ENCODE peak calls at places on chromosomes 6 and 20, in ten cellular contexts. One of them, this sample, is unnamed.

GRCh38 chr6:125201961-125202729 is 48.6 kb downstream of the TPD52L1 start:
- DNase-seq in fibroblast of mammary gland: peak; percentile 94
- DNase-seq in IMR-90: peak; percentile 94
- DNase-seq in fibroblast of lung: peak; percentile 93
- DNase-seq in left lung: peak; percentile 77
- DNase-seq in heart right ventricle: peak; percentile 43
- DNase-seq in lower leg skin: peak; percentile 88
- DNase-seq in AG04449: peak; percentile 85
- DNase-seq in NT2/D1: no peak
- DNase-seq in AG04450: peak; percentile 87
- DNase-seq in this sample: peak; percentile 95

GRCh38 chr6:159012201-159012600 is 12.2 kb upstream of the RSPH3 start:
- DNase-seq in fibroblast of mammary gland: no peak
- DNase-seq in IMR-90: peak; percentile 45
- DNase-seq in fibroblast of lung: peak; percentile 84
- DNase-seq in left lung: no peak
- DNase-seq in heart right ventricle: no peak
- DNase-seq in lower leg skin: no peak
- DNase-seq in AG04449: no peak
- DNase-seq in NT2/D1: no peak
- DNase-seq in AG04450: no peak
- DNase-seq in this sample: no peak

GRCh38 chr20:59042796-59043621 is 423 bp upstream of the PRELID3B start:
- DNase-seq in fibroblast of mammary gland: peak; percentile 84
- DNase-seq in IMR-90: peak; percentile 85
- DNase-seq in fibroblast of lung: peak; percentile 81
- DNase-seq in left lung: peak; percentile 95
- DNase-seq in heart right ventricle: peak; percentile 96
- DNase-seq in lower leg skin: peak; percentile 98
- DNase-seq in AG04449: no peak
- DNase-seq in NT2/D1: peak; percentile 81
- DNase-seq in AG04450: peak; percentile 73
- DNase-seq in this sample: no peak

GRCh38 chr6:34207695-34208443 is 28.8 kb upstream of the HMGA1 start:
- DNase-seq in fibroblast of mammary gland: no peak
- DNase-seq in IMR-90: no peak
- DNase-seq in fibroblast of lung: no peak
- DNase-seq in left lung: no peak
- DNase-seq in heart right ventricle: no peak
- DNase-seq in lower leg skin: no peak
- DNase-seq in AG04449: no peak
- DNase-seq in NT2/D1: no peak
- DNase-seq in AG04450: no peak
- DNase-seq in this sample: no peak

GRCh38 chr6:15285682-15286294 is 39.9 kb downstream of the JARID2 start:
- DNase-seq in fibroblast of mammary gland: no peak
- DNase-seq in IMR-90: peak; percentile 47
- DNase-seq in fibroblast of lung: peak; percentile 79
- DNase-seq in left lung: no peak
- DNase-seq in heart right ventricle: no peak
- DNase-seq in lower leg skin: no peak
- DNase-seq in AG04449: no peak
- DNase-seq in NT2/D1: no peak
- DNase-seq in AG04450: no peak
- DNase-seq in this sample: no peak

GRCh38 chr6:14072084-14072483 is 45.5 kb upstream of the CD83 start:
- DNase-seq in fibroblast of mammary gland: peak; percentile 41
- DNase-seq in IMR-90: peak; percentile 61
- DNase-seq in fibroblast of lung: peak; percentile 78
- DNase-seq in left lung: no peak
- DNase-seq in heart right ventricle: no peak
- DNase-seq in lower leg skin: no peak
- DNase-seq in AG04449: no peak
- DNase-seq in NT2/D1: no peak
- DNase-seq in AG04450: no peak
- DNase-seq in this sample: no peak

GRCh38 chr6:44037847-44038542 is 89.3 kb downstream of the MRPL14 start:
- DNase-seq in fibroblast of mammary gland: no peak
- DNase-seq in IMR-90: no peak
- DNase-seq in fibroblast of lung: no peak
- DNase-seq in left lung: peak; percentile 19
- DNase-seq in heart right ventricle: no peak
- DNase-seq in lower leg skin: peak; percentile 65
- DNase-seq in AG04449: no peak
- DNase-seq in NT2/D1: no peak
- DNase-seq in AG04450: no peak
- DNase-seq in this sample: no peak

GRCh38 chr20:46757754-46758678 is 48.6 kb downstream of the SLC2A10 start:
- DNase-seq in fibroblast of mammary gland: peak; percentile 58
- DNase-seq in IMR-90: peak; percentile 60
- DNase-seq in fibroblast of lung: peak; percentile 38
- DNase-seq in left lung: peak; percentile 46
- DNase-seq in heart right ventricle: peak; percentile 37
- DNase-seq in lower leg skin: peak; percentile 90
- DNase-seq in AG04449: no peak
- DNase-seq in NT2/D1: peak; percentile 58
- DNase-seq in AG04450: no peak
- DNase-seq in this sample: no peak

GRCh38 chr6:39287601-39288000 is 26.6 kb downstream of the KCNK17 start:
- DNase-seq in fibroblast of mammary gland: no peak
- DNase-seq in IMR-90: no peak
- DNase-seq in fibroblast of lung: no peak
- DNase-seq in left lung: no peak
- DNase-seq in heart right ventricle: no peak
- DNase-seq in lower leg skin: no peak
- DNase-seq in AG04449: no peak
- DNase-seq in NT2/D1: no peak
- DNase-seq in AG04450: no peak
- DNase-seq in this sample: no peak

GRCh38 chr6:73854998-73855718 is 159.2 kb downstream of the CD109 start:
- DNase-seq in fibroblast of mammary gland: peak; percentile 77
- DNase-seq in IMR-90: peak; percentile 73
- DNase-seq in fibroblast of lung: peak; percentile 48
- DNase-seq in left lung: no peak
- DNase-seq in heart right ventricle: no peak
- DNase-seq in lower leg skin: no peak
- DNase-seq in AG04449: no peak
- DNase-seq in NT2/D1: peak; percentile 9
- DNase-seq in AG04450: peak; percentile 48
- DNase-seq in this sample: no peak

GRCh38 chr20:13492001-13492480 is 146.7 kb downstream of the TASP1 start:
- DNase-seq in fibroblast of mammary gland: peak; percentile 87
- DNase-seq in IMR-90: peak; percentile 72
- DNase-seq in fibroblast of lung: peak; percentile 81
- DNase-seq in left lung: no peak
- DNase-seq in heart right ventricle: no peak
- DNase-seq in lower leg skin: no peak
- DNase-seq in AG04449: no peak
- DNase-seq in NT2/D1: peak; percentile 55
- DNase-seq in AG04450: peak; percentile 29
- DNase-seq in this sample: peak; percentile 90

DNA sequence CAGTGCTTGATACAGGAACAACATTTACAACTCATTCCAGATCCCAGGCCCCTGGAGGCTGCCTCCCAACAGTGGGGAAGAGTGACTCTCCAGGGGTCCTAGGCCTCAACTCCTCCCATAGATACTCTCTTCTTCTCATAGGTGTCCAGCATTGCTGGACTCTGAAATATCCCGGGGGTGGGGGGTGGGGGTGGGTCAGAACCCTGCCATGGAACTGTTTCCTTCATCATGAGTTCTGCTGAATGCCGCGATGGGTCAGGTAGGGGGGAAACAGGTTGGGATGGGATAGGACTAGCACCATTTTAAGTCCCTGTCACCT is 4.2 kb downstream of the PIM1 start:
- DNase-seq in fibroblast of mammary gland: no peak
- DNase-seq in IMR-90: no peak
- DNase-seq in fibroblast of lung: no peak
- DNase-seq in left lung: no peak
- DNase-seq in heart right ventricle: no peak
- DNase-seq in lower leg skin: no peak
- DNase-seq in AG04449: no peak
- DNase-seq in NT2/D1: no peak
- DNase-seq in AG04450: no peak
- DNase-seq in this sample: no peak
- H3K4me3 ChIP-seq in fibroblast of mammary gland: no peak overlapping the region
- H3K4me3 ChIP-seq in IMR-90: no peak overlapping the region
- H3K4me3 ChIP-seq in fibroblast of lung: no peak overlapping the region
- H3K4me3 ChIP-seq in left lung: peak overlapping the region; percentile 73
- H3K4me3 ChIP-seq in heart right ventricle: no peak overlapping the region
- H3K4me3 ChIP-seq in lower leg skin: no peak overlapping the region
- H3K4me3 ChIP-seq in AG04449: peak overlapping the region; percentile 10
- H3K4me3 ChIP-seq in NT2/D1: no peak overlapping the region
- H3K4me3 ChIP-seq in AG04450: peak overlapping the region; percentile 95
- H3K4me3 ChIP-seq in this sample: no peak overlapping the region

GRCh38 chr20:25000268-25000801 is 7.8 kb upstream of the APMAP start:
- DNase-seq in fibroblast of mammary gland: peak; percentile 94
- DNase-seq in IMR-90: peak; percentile 44
- DNase-seq in fibroblast of lung: peak; percentile 75
- DNase-seq in left lung: peak; percentile 70
- DNase-seq in heart right ventricle: peak; percentile 54
- DNase-seq in lower leg skin: peak; percentile 96
- DNase-seq in AG04449: peak; percentile 63
- DNase-seq in NT2/D1: no peak
- DNase-seq in AG04450: no peak
- DNase-seq in this sample: peak; percentile 74

GRCh38 chr20:24998121-24998520 is 5.6 kb upstream of the APMAP start:
- DNase-seq in fibroblast of mammary gland: no peak
- DNase-seq in IMR-90: no peak
- DNase-seq in fibroblast of lung: no peak
- DNase-seq in left lung: no peak
- DNase-seq in heart right ventricle: no peak
- DNase-seq in lower leg skin: peak; percentile 70
- DNase-seq in AG04449: no peak
- DNase-seq in NT2/D1: no peak
- DNase-seq in AG04450: no peak
- DNase-seq in this sample: no peak

GRCh38 chr20:24998631-24999445 is 6.3 kb upstream of the APMAP start:
- DNase-seq in fibroblast of mammary gland: peak; percentile 4
- DNase-seq in IMR-90: peak; percentile 4
- DNase-seq in fibroblast of lung: no peak
- DNase-seq in left lung: peak; percentile 5
- DNase-seq in heart right ventricle: no peak
- DNase-seq in lower leg skin: peak; percentile 83
- DNase-seq in AG04449: no peak
- DNase-seq in NT2/D1: no peak
- DNase-seq in AG04450: no peak
- DNase-seq in this sample: no peak

GRCh38 chr20:24996449-24997195 is 4.1 kb upstream of the APMAP start:
- DNase-seq in fibroblast of mammary gland: no peak
- DNase-seq in IMR-90: no peak
- DNase-seq in fibroblast of lung: no peak
- DNase-seq in left lung: no peak
- DNase-seq in heart right ventricle: no peak
- DNase-seq in lower leg skin: peak; percentile 67
- DNase-seq in AG04449: no peak
- DNase-seq in NT2/D1: no peak
- DNase-seq in AG04450: no peak
- DNase-seq in this sample: no peak

DNA sequence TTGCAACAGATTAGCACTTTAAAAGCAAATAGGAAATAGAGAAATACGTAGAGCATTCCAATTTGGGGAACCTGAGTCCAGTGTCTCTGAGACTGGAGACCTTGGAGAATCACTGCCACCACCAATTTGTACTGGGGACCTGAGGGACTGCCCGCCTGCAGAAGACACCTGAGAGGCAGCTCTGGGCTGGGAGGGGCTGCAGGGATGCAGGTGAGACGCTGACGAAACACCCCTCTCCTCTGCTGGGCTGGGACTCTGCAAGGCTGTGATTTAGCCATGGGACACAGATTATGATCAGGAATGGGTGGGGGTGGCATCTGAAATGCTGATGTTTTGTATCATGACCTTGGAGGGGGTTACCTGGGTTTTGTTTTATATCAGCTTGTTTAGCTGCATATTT is 7.0 kb upstream of the APMAP start:
- DNase-seq in fibroblast of mammary gland: no peak
- DNase-seq in IMR-90: no peak
- DNase-seq in fibroblast of lung: no peak
- DNase-seq in left lung: peak; percentile 10
- DNase-seq in heart right ventricle: no peak
- DNase-seq in lower leg skin: peak; percentile 74
- DNase-seq in AG04449: no peak
- DNase-seq in NT2/D1: no peak
- DNase-seq in AG04450: no peak
- DNase-seq in this sample: no peak
- H3K4me3 ChIP-seq in fibroblast of mammary gland: no peak overlapping the region
- H3K4me3 ChIP-seq in IMR-90: no peak overlapping the region
- H3K4me3 ChIP-seq in fibroblast of lung: no peak overlapping the region
- H3K4me3 ChIP-seq in left lung: no peak overlapping the region
- H3K4me3 ChIP-seq in heart right ventricle: no peak overlapping the region
- H3K4me3 ChIP-seq in lower leg skin: no peak overlapping the region
- H3K4me3 ChIP-seq in AG04449: no peak overlapping the region
- H3K4me3 ChIP-seq in NT2/D1: no peak overlapping the region
- H3K4me3 ChIP-seq in AG04450: no peak overlapping the region
- H3K4me3 ChIP-seq in this sample: no peak overlapping the region

DNA sequence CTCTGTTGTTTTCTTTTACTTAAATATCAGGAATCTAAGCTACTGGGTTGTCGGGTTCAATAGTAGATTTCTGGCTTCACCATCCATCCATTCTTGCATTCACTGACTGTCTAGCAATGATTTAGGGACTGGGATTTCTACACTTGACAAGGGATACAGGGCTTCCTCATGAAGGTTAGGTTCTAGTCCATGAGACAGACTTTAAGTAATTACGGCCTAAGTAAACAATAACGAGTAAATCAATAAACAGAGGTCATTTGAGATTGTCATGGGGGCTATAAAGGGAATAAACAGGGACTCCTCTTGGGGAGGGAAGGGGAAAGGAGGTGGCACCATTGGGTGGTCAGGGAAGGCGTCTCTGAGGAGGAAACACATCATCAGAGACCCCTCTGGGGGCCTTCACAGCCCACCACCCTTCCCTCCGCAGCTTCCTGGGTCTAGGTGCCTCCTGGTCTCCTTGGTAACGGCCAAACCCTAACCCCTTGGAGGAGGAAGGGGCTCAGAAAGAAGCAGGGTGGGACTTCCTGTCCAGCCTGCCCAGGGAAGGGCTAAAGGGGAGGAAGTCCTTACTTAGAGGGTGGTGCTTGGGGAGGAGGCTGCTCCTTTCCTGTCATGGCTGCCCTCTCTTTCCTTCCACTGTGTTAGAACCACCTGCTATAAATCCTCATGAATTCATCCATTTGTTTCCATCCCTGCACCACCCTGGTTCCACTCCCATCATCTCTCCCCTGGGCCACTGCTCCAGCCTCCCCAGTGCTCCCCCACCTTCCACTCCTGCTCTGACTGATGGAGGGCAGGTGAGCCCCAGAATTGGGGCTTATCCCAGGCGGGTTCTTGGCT is 33.3 kb downstream of the BPIFB4 start:
- DNase-seq in fibroblast of mammary gland: no peak
- DNase-seq in IMR-90: no peak
- DNase-seq in fibroblast of lung: no peak
- DNase-seq in left lung: no peak
- DNase-seq in heart right ventricle: no peak
- DNase-seq in lower leg skin: no peak
- DNase-seq in AG04449: no peak
- DNase-seq in NT2/D1: no peak
- DNase-seq in AG04450: no peak
- DNase-seq in this sample: no peak
- H3K4me3 ChIP-seq in fibroblast of mammary gland: no peak overlapping the region
- H3K4me3 ChIP-seq in IMR-90: no peak overlapping the region
- H3K4me3 ChIP-seq in fibroblast of lung: no peak overlapping the region
- H3K4me3 ChIP-seq in left lung: no peak overlapping the region
- H3K4me3 ChIP-seq in heart right ventricle: no peak overlapping the region
- H3K4me3 ChIP-seq in lower leg skin: no peak overlapping the region
- H3K4me3 ChIP-seq in AG04449: no peak overlapping the region
- H3K4me3 ChIP-seq in NT2/D1: no peak overlapping the region
- H3K4me3 ChIP-seq in AG04450: no peak overlapping the region
- H3K4me3 ChIP-seq in this sample: no peak overlapping the region

GRCh38 chr20:20729563-20729962 is 17.1 kb upstream of the RALGAPA2 start:
- DNase-seq in fibroblast of mammary gland: no peak
- DNase-seq in IMR-90: no peak
- DNase-seq in fibroblast of lung: no peak
- DNase-seq in left lung: no peak
- DNase-seq in heart right ventricle: no peak
- DNase-seq in lower leg skin: no peak
- DNase-seq in AG04449: no peak
- DNase-seq in NT2/D1: no peak
- DNase-seq in AG04450: no peak
- DNase-seq in this sample: no peak
- H3K4me3 ChIP-seq in fibroblast of mammary gland: no peak overlapping the region
- H3K4me3 ChIP-seq in IMR-90: no peak overlapping the region
- H3K4me3 ChIP-seq in fibroblast of lung: no peak overlapping the region
- H3K4me3 ChIP-seq in left lung: no peak overlapping the region
- H3K4me3 ChIP-seq in heart right ventricle: no peak overlapping the region
- H3K4me3 ChIP-seq in lower leg skin: no peak overlapping the region
- H3K4me3 ChIP-seq in AG04449: no peak overlapping the region
- H3K4me3 ChIP-seq in NT2/D1: no peak overlapping the region
- H3K4me3 ChIP-seq in AG04450: no peak overlapping the region
- H3K4me3 ChIP-seq in this sample: no peak overlapping the region

This sample was measured in skeletal muscle cell.